ENCODE peak calls at places on chromosomes 5 and 9, in eight cellular contexts. J is nephron progenitor cell; R is activated naive CD4-positive, alpha-beta T cell treated with anti-CD3 and anti-CD28 coated beads, Interleukin-2, amount 10 ng/mL, durations not matched to agents 7 days and 5 days; N is cardiac muscle cell; Q is NCI-H748 treated with DMSO at 0.1 percent for 48 hours; E is activated T-cell treated with anti-CD3 and anti-CD28 coated beads for 1 hour; V is stimulated activated CD8-positive, alpha-beta memory T cell treated with anti-CD3 and anti-CD28 coated beads, Interleukin-4, amount 100 ng/mL, for 48 hours; G is NCI-H1092 treated with DMSO at 0.1 percent for 48 hours. A is an unnamed sample.

GRCh38 chr5:41656597-41656996 is 146.2 kb upstream of the PLCXD3 start:
- DNase-seq in J (no peak), R (no peak), N (no peak), Q (no peak), E (no peak), V (no peak), G (no peak), A (no peak)

GRCh38 chr5:31987985-31988710 is 186.0 kb downstream of the GOLPH3 start:
- DNase-seq in J (no peak), R (no peak), N (peak; percentile 93), Q (no peak), E (no peak), V (no peak), G (no peak), A (peak; percentile 100)

GRCh38 chr9:136225366-136225747 is 20.3 kb downstream of the QSOX2 start:
- DNase-seq in J (no peak), R (no peak), N (no peak), Q (no peak), E (no peak), V (no peak), G (no peak), A (no peak)

GRCh38 chr5:10699281-10699874 is 61.7 kb downstream of the DAP start:
- DNase-seq in J (no peak), R (no peak), N (no peak), Q (no peak), E (no peak), V (no peak), G (no peak), A (peak; percentile 86)

GRCh38 chr9:133163559-133164208 is at the start of gene GBGT1:
- DNase-seq in J (peak; percentile 90), R (peak; percentile 58), N (peak; percentile 65), Q (no peak), E (no peak), V (peak; percentile 58), G (peak; percentile 6), A (no peak)

GRCh38 chr9:94911211-94911610 is 184.7 kb downstream of the AOPEP start:
- DNase-seq in J (no peak), R (no peak), N (no peak), Q (no peak), E (no peak), V (no peak), G (no peak), A (no peak)

GRCh38 chr5:136638084-136638483 is 272.7 kb upstream of the TRPC7 start:
- DNase-seq in J (no peak), R (no peak), N (no peak), Q (no peak), E (no peak), V (no peak), G (no peak), A (peak; percentile 50)

GRCh38 chr5:1007221-1007680 is 1.4 kb upstream of the NKD2 start:
- DNase-seq in J (no peak), R (peak; percentile 18), N (no peak), Q (no peak), E (no peak), V (peak; percentile 21), G (no peak), A (no peak)

GRCh38 chr9:107794259-107794658 is 304.7 kb upstream of the KLF4 start:
- DNase-seq in J (no peak), R (no peak), N (no peak), Q (no peak), E (no peak), V (no peak), G (no peak), A (no peak)

GRCh38 chr9:37255944-37256862 is 135.8 kb downstream of the ZCCHC7 start:
- DNase-seq in J (no peak), R (no peak), N (no peak), Q (no peak), E (no peak), V (no peak), G (no peak), A (no peak)

GRCh38 chr9:128081052-128081451 is 13.0 kb downstream of the SLC25A25 start:
- DNase-seq in J (peak; percentile 53), R (no peak), N (peak; percentile 91), Q (no peak), E (no peak), V (no peak), G (no peak), A (peak; percentile 50)

GRCh38 chr5:86983208-86983607 is 284.5 kb upstream of the RASA1 start:
- DNase-seq in J (no peak), R (no peak), N (no peak), Q (no peak), E (no peak), V (no peak), G (no peak), A (no peak)

GRCh38 chr5:51651889-51652288 is 268.6 kb downstream of the ISL1 start:
- DNase-seq in J (no peak), R (no peak), N (peak; percentile 2), Q (no peak), E (no peak), V (no peak), G (no peak), A (peak; percentile 4)

GRCh38 chr5:1536298-1537165 is 12.8 kb upstream of the LPCAT1 start:
- DNase-seq in J (no peak), R (peak; percentile 74), N (peak; percentile 19), Q (no peak), E (peak; percentile 48), V (peak; percentile 76), G (no peak), A (peak; percentile 57)

GRCh38 chr9:134570726-134571325 is 70.8 kb upstream of the COL5A1 start:
- DNase-seq in J (no peak), R (no peak), N (no peak), Q (no peak), E (no peak), V (peak; percentile 10), G (peak; percentile 7), A (no peak)

GRCh38 chr5:58683567-58683966 is 100.7 kb downstream of the RAB3C start:
- DNase-seq in J (no peak), R (no peak), N (no peak), Q (no peak), E (no peak), V (no peak), G (no peak), A (peak; percentile 1)

GRCh38 chr5:113112435-113112834 is 135.8 kb downstream of the DCP2 start:
- DNase-seq in J (no peak), R (no peak), N (peak; percentile 73), Q (no peak), E (no peak), V (no peak), G (no peak), A (peak; percentile 13)

GRCh38 chr5:6700074-6700685 is 13.1 kb upstream of the TENT4A start:
- DNase-seq in J (no peak), R (no peak), N (peak; percentile 26), Q (no peak), E (no peak), V (no peak), G (no peak), A (no peak)

GRCh38 chr9:107169796-107170195 is 113.3 kb upstream of the RAD23B start:
- DNase-seq in J (no peak), R (no peak), N (no peak), Q (no peak), E (no peak), V (no peak), G (no peak), A (no peak)

GRCh38 chr9:109745335-109746283 is 34.4 kb upstream of the PALM2AKAP2 start:
- DNase-seq in J (peak; percentile 20), R (no peak), N (peak; percentile 87), Q (no peak), E (no peak), V (no peak), G (peak; percentile 72), A (peak; percentile 47)

GRCh38 chr5:94857119-94857518 is 238.7 kb downstream of the SLF1 start:
- DNase-seq in J (no peak), R (no peak), N (no peak), Q (no peak), E (no peak), V (no peak), G (no peak), A (no peak)

GRCh38 chr9:100063185-100063584 is 35.6 kb downstream of the ERP44 start:
- DNase-seq in J (no peak), R (no peak), N (peak; percentile 16), Q (no peak), E (no peak), V (no peak), G (no peak), A (no peak)

GRCh38 chr5:21802869-21803490 is 1050.2 kb downstream of the CDH12 start:
- DNase-seq in J (no peak), R (no peak), N (peak; percentile 50), Q (peak; percentile 70), E (no peak), V (no peak), G (peak; percentile 43), A (peak; percentile 50)

GRCh38 chr5:1975406-1975715 is 92.6 kb upstream of the IRX4 start:
- DNase-seq in J (no peak), R (no peak), N (no peak), Q (peak; percentile 83), E (no peak), V (no peak), G (peak; percentile 2), A (no peak)

GRCh38 chr5:72034710-72035109 is 72.6 kb upstream of the MAP1B start:
- DNase-seq in J (no peak), R (no peak), N (no peak), Q (no peak), E (no peak), V (no peak), G (no peak), A (peak; percentile 45)

GRCh38 chr9:35666045-35666444 is 1.1 kb upstream of the ARHGEF39 start:
- DNase-seq in J (no peak), R (no peak), N (peak; percentile 75), Q (no peak), E (no peak), V (no peak), G (no peak), A (peak; percentile 78)

GRCh38 chr5:52947851-52948250 is 41.3 kb upstream of the ITGA2 start:
- DNase-seq in J (no peak), R (no peak), N (no peak), Q (no peak), E (no peak), V (no peak), G (no peak), A (peak; percentile 19)

GRCh38 chr9:109779711-109780452 is at the start of gene PALM2AKAP2:
- DNase-seq in J (peak; percentile 84), R (no peak), N (peak; percentile 77), Q (peak; percentile 35), E (no peak), V (no peak), G (peak; percentile 74), A (peak; percentile 79)

GRCh38 chr9:1869843-1870242 is 145.3 kb upstream of the SMARCA2 start:
- DNase-seq in J (peak; percentile 39), R (peak; percentile 30), N (peak; percentile 12), Q (peak; percentile 47), E (peak; percentile 2), V (peak; percentile 37), G (no peak), A (peak; percentile 12)

GRCh38 chr9:131469951-131470350 is 32.8 kb upstream of the POMT1 start:
- DNase-seq in J (no peak), R (peak; percentile 17), N (no peak), Q (no peak), E (no peak), V (no peak), G (no peak), A (no peak)

GRCh38 chr5:145130996-145131395 is 704.1 kb downstream of the PRELID2 start:
- DNase-seq in J (no peak), R (no peak), N (peak; percentile 0), Q (no peak), E (no peak), V (no peak), G (no peak), A (peak; percentile 4)

GRCh38 chr5:132104561-132104960 is 31.0 kb downstream of the CSF2 start:
- DNase-seq in J (no peak), R (no peak), N (peak; percentile 33), Q (no peak), E (no peak), V (no peak), G (no peak), A (peak; percentile 80)

A was measured in M059J.